ENCODE peak calls at places on chromosomes 6 and 20, in five cellular contexts. N, C, L, K and X are unnamed samples.

GRCh38 chr6:36674942-36675341 is 3.6 kb upstream of the CDKN1A start:
- DNase-seq in K (no peak), C (no peak), L (no peak), N (no peak), X (no peak)

GRCh38 chr6:159594106-159594749 is 98.8 kb downstream of the SOD2 start:
- DNase-seq in N (no peak), L (no peak), C (no peak), K (no peak), X (no peak)

GRCh38 chr6:108321253-108321740 is 26.4 kb downstream of the AFG1L start:
- DNase-seq in C (no peak), N (no peak), K (no peak), L (no peak), X (no peak)

GRCh38 chr6:136525586-136526195 is 24.5 kb downstream of the MAP7 start:
- DNase-seq in K (peak), L (no peak), C (no peak), N (no peak), X (no peak)

GRCh38 chr6:52416629-52417151 is 3.5 kb upstream of the EFHC1 start:
- DNase-seq in L (no peak), K (peak), N (peak), C (peak), X (peak)

GRCh38 chr20:8315639-8316573 is 183.8 kb downstream of the PLCB1 start:
- DNase-seq in K (no peak), C (no peak), N (no peak), L (no peak), X (no peak)

GRCh38 chr20:21523398-21523868 is 9.6 kb upstream of the NKX2-2 start:
- DNase-seq in K (no peak), C (no peak), N (no peak), L (no peak), X (no peak)

GRCh38 chr6:22632561-22632960 is 63.2 kb downstream of the HDGFL1 start:
- DNase-seq in C (no peak), K (no peak), L (no peak), N (no peak), X (no peak)

GRCh38 chr6:73418081-73418741 is 23.6 kb downstream of the DDX43 start:
- DNase-seq in K (no peak), N (no peak), L (no peak), C (no peak), X (no peak)

GRCh38 chr6:34227656-34228421 is 8.8 kb upstream of the HMGA1 start:
- DNase-seq in L (no peak), C (peak), N (no peak), K (no peak), X (no peak)

GRCh38 chr6:19836799-19837510 is at the start of gene ID4:
- DNase-seq in L (peak), C (no peak), K (peak), N (no peak), X (peak)

GRCh38 chr6:90298459-90299053 is 1.9 kb upstream of the BACH2 start:
- DNase-seq in N (no peak), C (no peak), L (no peak), K (no peak), X (no peak)

GRCh38 chr6:50905297-50905696 is 86.6 kb downstream of the TFAP2B start:
- DNase-seq in N (no peak), L (no peak), K (no peak), C (no peak), X (no peak)

GRCh38 chr6:168210239-168211107 is 109.1 kb downstream of the DACT2 start:
- DNase-seq in L (no peak), K (no peak), C (no peak), N (no peak), X (no peak)

GRCh38 chr6:168988280-168988679 is 265.4 kb downstream of the THBS2 start:
- DNase-seq in C (no peak), N (no peak), L (no peak), K (no peak), X (no peak)

GRCh38 chr6:41072836-41073202 is at the start of gene NFYA:
- DNase-seq in C (no peak), K (no peak), N (peak), L (peak), X (peak)
- TF ChIP-seq POLR2A in C (no peak), K (no peak), N (no peak), L (no peak), X (peak)

GRCh38 chr6:82144852-82145332 is 102.7 kb downstream of the IBTK start:
- DNase-seq in C (peak), K (peak), L (no peak), N (no peak), X (peak)
- TF ChIP-seq MAX in C (no peak), K (peak), L (no peak), N (no peak), X (no peak)

GRCh38 chr6:31871068-31871659 is 7.6 kb downstream of the SLC44A4 start:
- DNase-seq in N (peak), L (no peak), C (no peak), K (no peak), X (no peak)
- TF ChIP-seq POLR2A in N (no peak), L (no peak), C (no peak), K (no peak), X (no peak)

GRCh38 chr20:49812463-49813304 is at the start of gene SLC9A8:
- DNase-seq in L (peak), K (peak), C (peak), N (peak), X (peak)

GRCh38 chr20:49814057-49814675 is 1.5 kb downstream of the SLC9A8 start:
- DNase-seq in K (no peak), C (peak), L (no peak), N (no peak), X (no peak)

GRCh38 chr20:49811825-49812462 is 684 bp upstream of the SLC9A8 start:
- DNase-seq in C (no peak), L (peak), K (no peak), N (no peak), X (peak)

GRCh38 chr20:49810491-49811190 is 2.0 kb upstream of the SLC9A8 start:
- DNase-seq in C (no peak), L (no peak), K (no peak), N (no peak), X (no peak)

GRCh38 chr20:49813305-49813974 is 812 bp downstream of the SLC9A8 start:
- DNase-seq in C (peak), N (no peak), K (no peak), L (no peak), X (peak)
- TF ChIP-seq MAX in C (peak), N (no peak), K (no peak), L (no peak), X (no peak)

GRCh38 chr20:18793625-18794427 is 19.8 kb upstream of the SCP2D1 start:
- DNase-seq in C (peak), K (peak), L (peak), N (peak), X (peak)
- TF ChIP-seq POLR2A in C (peak), K (peak), L (peak), N (peak), X (peak)